ENCODE peak calls at places on chromosome 18, in four cellular contexts. One of them, this sample, is unnamed.

GRCh38 chr18:906416-907170 is 1.9 kb downstream of the ADCYAP1 start:
- DNase-seq in H1: peak
- DNase-seq in HepG2: no peak
- DNase-seq in GM12878: no peak
- DNase-seq in this sample: peak

GRCh38 chr18:68979737-68980136 is 181.9 kb downstream of the CCDC102B start:
- DNase-seq in H1: no peak
- DNase-seq in HepG2: no peak
- DNase-seq in GM12878: no peak
- DNase-seq in this sample: no peak

GRCh38 chr18:9866627-9867453 is 18.9 kb upstream of the TXNDC2 start:
- DNase-seq in H1: no peak
- DNase-seq in HepG2: no peak
- DNase-seq in GM12878: no peak
- DNase-seq in this sample: no peak

GRCh38 chr18:13909141-13909540 is 6.2 kb downstream of the MC2R start:
- DNase-seq in H1: no peak
- DNase-seq in HepG2: no peak
- DNase-seq in GM12878: no peak
- DNase-seq in this sample: no peak

GRCh38 chr18:76805221-76805620 is 17.1 kb upstream of the ZNF236 start:
- DNase-seq in H1: no peak
- DNase-seq in HepG2: peak
- DNase-seq in GM12878: no peak
- DNase-seq in this sample: no peak

GRCh38 chr18:1371724-1372123 is 467.1 kb downstream of the ADCYAP1 start:
- DNase-seq in H1: no peak
- DNase-seq in HepG2: no peak
- DNase-seq in GM12878: no peak
- DNase-seq in this sample: no peak

GRCh38 chr18:70397259-70397925 is 108.5 kb downstream of the SOCS6 start:
- DNase-seq in H1: no peak
- DNase-seq in HepG2: no peak
- DNase-seq in GM12878: no peak
- DNase-seq in this sample: no peak

GRCh38 chr18:47996091-47996541 is 65.7 kb upstream of the SMAD2 start:
- DNase-seq in H1: no peak
- DNase-seq in HepG2: no peak
- DNase-seq in GM12878: no peak
- DNase-seq in this sample: no peak

GRCh38 chr18:36406805-36407204 is 109.3 kb downstream of the FHOD3 start:
- DNase-seq in H1: no peak
- DNase-seq in HepG2: no peak
- DNase-seq in GM12878: no peak
- DNase-seq in this sample: no peak

GRCh38 chr18:80171190-80171872 is 62.3 kb downstream of the ADNP2 start:
- DNase-seq in H1: peak
- DNase-seq in HepG2: no peak
- DNase-seq in GM12878: no peak
- DNase-seq in this sample: no peak

GRCh38 chr18:36697905-36698304 is 130.9 kb downstream of the TPGS2 start:
- DNase-seq in H1: no peak
- DNase-seq in HepG2: no peak
- DNase-seq in GM12878: no peak
- DNase-seq in this sample: no peak

GRCh38 chr18:34723143-34723542 is 13.0 kb downstream of the DTNA start:
- DNase-seq in H1: no peak
- DNase-seq in HepG2: peak
- DNase-seq in GM12878: no peak
- DNase-seq in this sample: no peak

GRCh38 chr18:7921938-7922587 is 354.9 kb downstream of the PTPRM start:
- DNase-seq in H1: no peak
- DNase-seq in HepG2: peak
- DNase-seq in GM12878: no peak
- DNase-seq in this sample: no peak

GRCh38 chr18:13453714-13454113 is 235.2 kb downstream of the LDLRAD4 start:
- DNase-seq in H1: no peak
- DNase-seq in HepG2: no peak
- DNase-seq in GM12878: no peak
- DNase-seq in this sample: no peak

GRCh38 chr18:9712606-9713005 is 4.5 kb downstream of the RAB31 start:
- DNase-seq in H1: no peak
- DNase-seq in HepG2: no peak
- DNase-seq in GM12878: no peak
- DNase-seq in this sample: no peak

GRCh38 chr18:22210331-22210754 is 41.0 kb downstream of the GATA6 start:
- DNase-seq in H1: no peak
- DNase-seq in HepG2: no peak
- DNase-seq in GM12878: no peak
- DNase-seq in this sample: no peak

GRCh38 chr18:27713727-27714080 is 463.2 kb downstream of the CDH2 start:
- DNase-seq in H1: no peak
- DNase-seq in HepG2: no peak
- DNase-seq in GM12878: no peak
- DNase-seq in this sample: no peak

GRCh38 chr18:37537868-37538525 is 27.6 kb downstream of the CELF4 start:
- DNase-seq in H1: peak
- DNase-seq in HepG2: peak
- DNase-seq in GM12878: no peak
- DNase-seq in this sample: no peak

GRCh38 chr18:4074647-4075046 is 380.5 kb downstream of the DLGAP1 start:
- DNase-seq in H1: no peak
- DNase-seq in HepG2: no peak
- DNase-seq in GM12878: no peak
- DNase-seq in this sample: no peak

GRCh38 chr18:49031511-49032188 is 80.9 kb upstream of the SMAD7 start:
- DNase-seq in H1: peak
- DNase-seq in HepG2: no peak
- DNase-seq in GM12878: no peak
- DNase-seq in this sample: no peak

GRCh38 chr18:51337406-51337805 is 139.9 kb upstream of the MEX3C start:
- DNase-seq in H1: no peak
- DNase-seq in HepG2: no peak
- DNase-seq in GM12878: no peak
- DNase-seq in this sample: no peak

GRCh38 chr18:54388203-54389142 is 30.8 kb downstream of the C18orf54 start:
- DNase-seq in H1: peak
- DNase-seq in HepG2: peak
- DNase-seq in GM12878: peak
- DNase-seq in this sample: peak

GRCh38 chr18:27685807-27686412 is 491.0 kb downstream of the CDH2 start:
- DNase-seq in H1: no peak
- DNase-seq in HepG2: peak
- DNase-seq in GM12878: no peak
- DNase-seq in this sample: no peak

GRCh38 chr18:35282353-35282752 is 7.7 kb downstream of the ZSCAN30 start:
- DNase-seq in H1: no peak
- DNase-seq in HepG2: peak
- DNase-seq in GM12878: no peak
- DNase-seq in this sample: no peak

GRCh38 chr18:5868218-5868904 is 27.0 kb downstream of the TMEM200C start:
- DNase-seq in H1: peak
- DNase-seq in HepG2: peak
- DNase-seq in GM12878: peak
- DNase-seq in this sample: peak

GRCh38 chr18:48832961-48833700 is 117.6 kb downstream of the SMAD7 start:
- DNase-seq in H1: peak
- DNase-seq in HepG2: no peak
- DNase-seq in GM12878: no peak
- DNase-seq in this sample: no peak

GRCh38 chr18:32473325-32473724 is 2.6 kb upstream of the GAREM1 start:
- DNase-seq in H1: no peak
- DNase-seq in HepG2: no peak
- DNase-seq in GM12878: no peak
- DNase-seq in this sample: no peak

GRCh38 chr18:48838166-48838775 is 112.5 kb downstream of the SMAD7 start:
- DNase-seq in H1: no peak
- DNase-seq in HepG2: no peak
- DNase-seq in GM12878: no peak
- DNase-seq in this sample: no peak

GRCh38 chr18:80022613-80023012 is 11.6 kb upstream of the RBFA start:
- DNase-seq in H1: no peak
- DNase-seq in HepG2: no peak
- DNase-seq in GM12878: no peak
- DNase-seq in this sample: no peak

GRCh38 chr18:65942854-65943253 is 192.0 kb downstream of the CDH7 start:
- DNase-seq in H1: no peak
- DNase-seq in HepG2: no peak
- DNase-seq in GM12878: no peak
- DNase-seq in this sample: no peak

GRCh38 chr18:9825571-9826073 is 60.2 kb upstream of the TXNDC2 start:
- DNase-seq in H1: no peak
- DNase-seq in HepG2: peak
- DNase-seq in GM12878: no peak
- DNase-seq in this sample: no peak

GRCh38 chr18:682833-683232 is 25.4 kb downstream of the TYMS start:
- DNase-seq in H1: no peak
- DNase-seq in HepG2: peak
- DNase-seq in GM12878: no peak
- DNase-seq in this sample: no peak

GRCh38 chr18:79400091-79400590 is 4.4 kb downstream of the NFATC1 start:
- DNase-seq in H1: peak
- DNase-seq in HepG2: no peak
- DNase-seq in GM12878: no peak
- DNase-seq in this sample: no peak

GRCh38 chr18:26549486-26550435 is 1.4 kb upstream of the KCTD1 start:
- DNase-seq in H1: peak
- DNase-seq in HepG2: peak
- DNase-seq in GM12878: no peak
- DNase-seq in this sample: no peak

GRCh38 chr18:46939998-46940571 is 22.7 kb downstream of the KATNAL2 start:
- DNase-seq in H1: no peak
- DNase-seq in HepG2: no peak
- DNase-seq in GM12878: no peak
- DNase-seq in this sample: no peak

GRCh38 chr18:42182728-42183700 is 228.0 kb downstream of the PIK3C3 start:
- DNase-seq in H1: no peak
- DNase-seq in HepG2: no peak
- DNase-seq in GM12878: no peak
- DNase-seq in this sample: no peak

GRCh38 chr18:77067315-77068061 is 65.1 kb downstream of the MBP start:
- DNase-seq in H1: no peak
- DNase-seq in HepG2: peak
- DNase-seq in GM12878: peak
- DNase-seq in this sample: no peak

DNA sequence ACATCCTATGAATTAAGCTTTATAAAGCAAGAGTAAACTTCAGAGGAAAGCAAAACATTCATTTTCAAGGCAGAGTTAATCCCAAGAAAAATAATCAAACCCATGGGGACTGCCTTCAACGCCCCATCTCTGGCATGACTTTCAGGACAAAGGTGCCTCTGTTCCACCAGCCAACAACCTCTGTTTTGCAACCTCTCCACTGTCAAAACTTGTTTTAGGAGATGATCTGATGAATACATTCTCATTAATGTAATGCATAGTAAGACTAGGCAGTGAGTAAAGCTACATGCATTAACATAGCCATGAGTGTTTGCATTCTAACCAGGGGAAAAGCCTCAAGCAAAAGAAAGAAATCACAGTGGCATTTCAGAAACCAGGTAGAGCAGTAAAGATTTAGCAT is 357.1 kb downstream of the FBXO15 start:
- DNase-seq in H1: no peak
- DNase-seq in HepG2: no peak
- DNase-seq in GM12878: no peak
- DNase-seq in this sample: no peak
- TF ChIP-seq ZNF274 in H1: no peak
- TF ChIP-seq ZNF274 in HepG2: no peak
- TF ChIP-seq ZNF274 in GM12878: no peak
- TF ChIP-seq ZNF274 in this sample: no peak

GRCh38 chr18:55539240-55539639 is 48.8 kb downstream of the TCF4 start:
- DNase-seq in H1: no peak
- DNase-seq in HepG2: no peak
- DNase-seq in GM12878: no peak
- DNase-seq in this sample: no peak

GRCh38 chr18:55543130-55543704 is 44.8 kb downstream of the TCF4 start:
- DNase-seq in H1: no peak
- DNase-seq in HepG2: no peak
- DNase-seq in GM12878: no peak
- DNase-seq in this sample: no peak

GRCh38 chr18:55546873-55547704 is 40.9 kb downstream of the TCF4 start:
- DNase-seq in H1: no peak
- DNase-seq in HepG2: no peak
- DNase-seq in GM12878: no peak
- DNase-seq in this sample: no peak

GRCh38 chr18:55544028-55544427 is 44.0 kb downstream of the TCF4 start:
- DNase-seq in H1: no peak
- DNase-seq in HepG2: no peak
- DNase-seq in GM12878: no peak
- DNase-seq in this sample: no peak

GRCh38 chr18:55541571-55541970 is 46.4 kb downstream of the TCF4 start:
- DNase-seq in H1: no peak
- DNase-seq in HepG2: no peak
- DNase-seq in GM12878: no peak
- DNase-seq in this sample: no peak
- TF ChIP-seq SUZ12 in H1: no peak
- TF ChIP-seq SUZ12 in HepG2: no peak
- TF ChIP-seq SUZ12 in GM12878: no peak
- TF ChIP-seq SUZ12 in this sample: no peak

DNA sequence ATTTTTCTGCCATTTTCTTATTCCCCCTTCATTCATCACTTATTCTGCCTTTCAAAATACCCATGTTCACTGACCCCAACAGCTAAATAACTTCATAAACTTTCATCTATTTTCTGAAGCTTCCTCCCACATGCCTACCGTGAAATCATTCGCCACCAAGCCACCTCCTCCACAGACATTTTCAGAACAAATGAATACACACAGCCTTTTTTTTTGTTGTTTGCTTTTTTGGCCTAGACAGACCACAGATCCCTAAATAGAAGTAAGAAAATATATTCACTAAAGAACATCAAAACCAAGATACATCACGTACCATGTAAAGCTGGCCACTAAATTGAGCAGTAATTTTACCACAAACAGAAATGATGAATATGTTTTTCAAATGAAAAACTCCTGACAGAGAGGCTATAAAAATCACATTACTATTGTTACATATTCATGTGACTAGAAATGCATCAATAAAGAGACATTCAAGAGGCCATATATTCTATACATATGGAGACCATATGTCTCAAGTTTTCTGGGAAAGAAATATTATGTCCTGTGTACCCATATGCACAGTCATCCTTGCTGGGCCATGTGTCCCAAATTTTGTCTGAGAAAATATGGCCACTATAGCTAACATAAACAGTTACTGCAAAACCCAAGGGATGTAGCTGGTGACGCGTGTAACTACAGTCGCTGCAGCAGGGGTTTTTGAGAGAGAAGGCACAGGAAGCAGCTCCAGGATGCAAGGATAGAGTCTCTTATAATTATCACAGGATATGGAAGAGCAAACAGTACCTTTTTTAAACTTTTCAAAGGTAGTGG is 200.2 kb downstream of the FBXO15 start:
- DNase-seq in H1: no peak
- DNase-seq in HepG2: no peak
- DNase-seq in GM12878: no peak
- DNase-seq in this sample: no peak
- TF ChIP-seq ZNF274 in H1: no peak
- TF ChIP-seq ZNF274 in HepG2: no peak
- TF ChIP-seq ZNF274 in GM12878: no peak
- TF ChIP-seq ZNF274 in this sample: no peak

GRCh38 chr18:58538604-58539386 is 90.1 kb downstream of the ALPK2 start:
- DNase-seq in H1: no peak
- DNase-seq in HepG2: peak
- DNase-seq in GM12878: no peak
- DNase-seq in this sample: no peak
- TF ChIP-seq SUZ12 in H1: no peak
- TF ChIP-seq SUZ12 in HepG2: no peak
- TF ChIP-seq SUZ12 in GM12878: no peak
- TF ChIP-seq SUZ12 in this sample: no peak

This sample was measured in NT2/D1.